ENCODE peak calls at places on chromosomes 4 and X, in four cellular contexts. C is K562, J is GM12878, W is HepG2. X is an unnamed sample.

GRCh38 chr4:152328595-152328994 is 207.3 kb downstream of the FBXW7 start:
- DNase-seq in C (no peak), J (no peak), W (no peak), X (no peak)

GRCh38 chr4:139050436-139050835 is 34.9 kb downstream of the NOCT start:
- DNase-seq in C (no peak), J (no peak), W (no peak), X (no peak)

GRCh38 chr4:128844931-128845330 is 35.4 kb downstream of the JADE1 start:
- DNase-seq in C (no peak), J (no peak), W (peak; percentile 33), X (no peak)

GRCh38 chrX:31555506-31555905 is 483.7 kb upstream of the FTHL17 start:
- DNase-seq in C (no peak), J (no peak), W (no peak), X (no peak)

GRCh38 chr4:172962564-172963353 is 205.9 kb upstream of the GALNT7 start:
- DNase-seq in C (no peak), J (no peak), W (no peak), X (no peak)

GRCh38 chr4:163191999-163192398 is 25.3 kb upstream of the NAF1 start:
- DNase-seq in C (peak; percentile 46), J (no peak), W (peak; percentile 26), X (no peak)

GRCh38 chrX:68681443-68681941 is 34.0 kb downstream of the STARD8 start:
- DNase-seq in C (no peak), J (peak; percentile 3), W (no peak), X (no peak)

GRCh38 chrX:103211012-103211715 is 3.7 kb upstream of the BEX4 start:
- DNase-seq in C (peak; percentile 39), J (no peak), W (peak; percentile 25), X (no peak)

GRCh38 chr4:2849267-2850140 is 5.9 kb downstream of the ADD1 start:
- DNase-seq in C (no peak), J (no peak), W (no peak), X (no peak)

GRCh38 chr4:42906906-42907774 is 14.6 kb downstream of the GRXCR1 start:
- DNase-seq in C (no peak), J (no peak), W (no peak), X (no peak)

GRCh38 chrX:9724711-9725110 is 40.9 kb downstream of the GPR143 start:
- DNase-seq in C (no peak), J (no peak), W (no peak), X (no peak)

GRCh38 chrX:69309074-69309792 is 144.0 kb upstream of the PJA1 start:
- DNase-seq in C (no peak), J (no peak), W (peak; percentile 71), X (no peak)

GRCh38 chr4:173242466-173243250 is 74.0 kb downstream of the GALNT7 start:
- DNase-seq in C (no peak), J (no peak), W (no peak), X (no peak)

GRCh38 chr4:126458993-126459392 is 1144.2 kb downstream of the FAT4 start:
- DNase-seq in C (no peak), J (no peak), W (no peak), X (no peak)

GRCh38 chrX:115564243-115564642 is 3.3 kb downstream of the PLS3 start:
- DNase-seq in C (no peak), J (no peak), W (peak; percentile 10), X (no peak)

GRCh38 chr4:76539979-76540378 is 105.0 kb downstream of the SHROOM3 start:
- DNase-seq in C (no peak), J (no peak), W (no peak), X (no peak)

GRCh38 chrX:115957862-115958490 is 212.6 kb upstream of the AGTR2 start:
- DNase-seq in C (no peak), J (no peak), W (peak; percentile 21), X (no peak)

GRCh38 chrX:152601848-152602616 is 35.7 kb upstream of the GABRQ start:
- DNase-seq in C (peak; percentile 19), J (no peak), W (peak; percentile 1), X (no peak)

GRCh38 chr4:37383579-37384229 is 139.2 kb downstream of the NWD2 start:
- DNase-seq in C (peak; percentile 27), J (no peak), W (peak; percentile 30), X (peak; percentile 52)

GRCh38 chr4:140995058-140995457 is 138.2 kb downstream of the RNF150 start:
- DNase-seq in C (no peak), J (no peak), W (no peak), X (no peak)

GRCh38 chr4:138851626-138852443 is 163.7 kb upstream of the NOCT start:
- DNase-seq in C (no peak), J (no peak), W (no peak), X (no peak)

GRCh38 chrX:38335382-38335781 is 8.1 kb upstream of the RPGR start:
- DNase-seq in C (no peak), J (no peak), W (no peak), X (no peak)

GRCh38 chrX:25721564-25721963 is 416.6 kb upstream of the MAGEB18 start:
- DNase-seq in C (no peak), J (no peak), W (peak; percentile 1), X (no peak)

DNA sequence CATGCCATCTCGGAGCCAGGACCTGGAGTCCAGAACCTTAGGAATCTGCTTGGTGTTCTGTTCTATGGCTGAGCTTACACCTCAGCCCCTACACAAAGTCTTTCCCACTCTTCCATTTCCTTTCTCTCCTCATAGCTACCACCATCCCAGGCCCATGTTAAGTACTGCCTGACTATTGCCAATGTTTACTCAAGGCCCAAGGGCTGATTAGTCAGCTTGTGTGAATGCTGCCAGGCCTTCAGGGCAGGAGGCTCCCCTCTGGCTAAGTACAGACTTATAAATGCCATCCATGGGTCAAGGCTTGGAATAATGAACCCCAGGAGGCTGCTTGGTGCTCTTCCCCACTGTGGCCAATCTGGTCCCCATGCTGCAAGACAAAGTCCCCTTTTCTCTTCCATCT is 411.6 kb upstream of the MAGEB18 start:
- DNase-seq in C (no peak), J (no peak), W (no peak), X (no peak)
- TF ChIP-seq SP1 in C (no peak), J (no peak), W (no peak), X (no peak)

GRCh38 chr4:85773372-85773771 is 298.4 kb downstream of the ARHGAP24 start:
- DNase-seq in C (no peak), J (no peak), W (no peak), X (no peak)

GRCh38 chr4:85776091-85776490 is 301.1 kb downstream of the ARHGAP24 start:
- DNase-seq in C (no peak), J (no peak), W (no peak), X (no peak)

GRCh38 chr4:85774489-85774888 is 299.5 kb downstream of the ARHGAP24 start:
- DNase-seq in C (no peak), J (no peak), W (no peak), X (no peak)

GRCh38 chr4:85772470-85772869 is 297.5 kb downstream of the ARHGAP24 start:
- DNase-seq in C (no peak), J (no peak), W (no peak), X (no peak)

GRCh38 chr4:85774000-85774399 is 299.1 kb downstream of the ARHGAP24 start:
- DNase-seq in C (no peak), J (no peak), W (no peak), X (no peak)
- TF ChIP-seq GABPA in C (no peak), J (no peak), W (no peak), X (no peak)

GRCh38 chr4:528835-529234 is 29.8 kb downstream of the PIGG start:
- DNase-seq in C (no peak), J (no peak), W (no peak), X (no peak)
- TF ChIP-seq SP1 in C (no peak), J (no peak), W (no peak), X (no peak)

GRCh38 chrX:106932492-106932923 is 12.3 kb downstream of the CLDN2 start:
- DNase-seq in C (no peak), J (no peak), W (peak; percentile 78), X (no peak)
- TF ChIP-seq GABPA in C (no peak), J (no peak), W (no peak), X (no peak)

GRCh38 chr4:164683040-164683439 is 70.9 kb upstream of the SMIM31 start:
- DNase-seq in C (no peak), J (no peak), W (no peak), X (no peak)
- TF ChIP-seq SP1 in C (no peak), J (no peak), W (no peak), X (no peak)

GRCh38 chr4:116070283-116070682 is 956.9 kb upstream of the NDST4 start:
- DNase-seq in C (no peak), J (no peak), W (no peak), X (no peak)
- TF ChIP-seq GABPA in C (no peak), J (no peak), W (no peak), X (no peak)

DNA sequence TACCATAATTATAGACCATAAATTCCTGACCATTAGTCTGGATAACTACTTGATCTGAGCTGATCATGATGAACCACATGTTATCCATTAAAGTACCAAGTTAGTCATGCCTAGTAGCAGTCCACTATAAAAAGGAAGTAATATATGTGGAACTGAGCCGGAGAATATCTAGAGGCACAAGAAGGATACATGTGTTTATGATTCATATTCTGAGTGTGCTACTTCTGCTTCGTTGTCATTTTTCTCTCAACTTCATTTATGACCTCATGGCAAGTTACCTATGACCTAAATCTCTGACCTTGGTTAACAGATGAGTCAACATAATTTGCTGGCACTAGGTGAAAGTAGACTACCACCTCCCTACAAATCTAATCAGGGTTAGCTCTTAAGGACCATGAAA is 56.5 kb upstream of the ANKRD17 start:
- DNase-seq in C (no peak), J (no peak), W (no peak), X (no peak)
- TF ChIP-seq SP1 in C (no peak), J (no peak), W (no peak), X (no peak)

DNA sequence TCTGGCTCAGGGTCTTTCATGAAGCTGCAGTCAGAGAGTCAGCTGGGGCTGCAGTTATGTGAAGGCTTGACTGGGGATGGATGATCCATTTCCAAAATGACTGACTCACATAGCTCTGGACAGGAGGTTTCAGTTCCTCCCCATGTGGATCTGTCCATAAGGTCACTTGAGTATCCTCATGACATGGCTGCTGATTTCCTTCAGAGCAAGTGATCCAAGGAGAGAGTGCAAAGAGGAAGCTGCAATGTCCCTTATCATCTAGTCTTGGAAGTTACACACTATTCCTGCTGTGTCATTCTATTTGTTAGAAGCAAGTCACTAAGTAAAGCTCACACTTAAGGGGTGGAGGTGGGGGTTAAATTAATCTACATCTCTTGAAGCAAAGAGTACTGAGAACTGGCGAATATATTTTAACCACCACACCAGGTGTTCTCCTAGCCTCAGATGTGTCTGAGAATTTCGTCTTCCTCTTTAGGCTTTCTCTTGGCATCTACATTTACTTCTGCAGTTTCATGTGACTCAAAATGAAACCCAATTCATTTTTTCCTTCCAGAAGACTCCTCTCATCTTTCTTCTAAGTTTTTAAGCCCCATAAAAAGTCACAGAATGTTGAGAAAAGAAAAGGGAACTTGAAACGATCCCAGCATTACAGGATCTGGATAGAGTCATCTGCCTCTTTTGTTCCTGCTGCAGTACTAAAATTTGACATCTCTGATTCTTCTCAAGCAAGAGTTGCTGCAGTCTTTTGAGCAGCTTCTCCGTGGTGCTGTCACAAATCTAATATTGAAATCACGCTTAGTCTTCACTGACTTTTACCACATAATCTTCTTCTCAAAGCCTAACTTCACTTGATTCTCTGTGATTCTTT is 3.8 kb upstream of the GRPR start:
- DNase-seq in C (no peak), J (peak; percentile 82), W (no peak), X (no peak)
- TF ChIP-seq GABPA in C (no peak), J (peak; percentile 51), W (no peak), X (no peak)

GRCh38 chr4:143256456-143256855 is 71.7 kb downstream of the USP38 start:
- DNase-seq in C (no peak), J (no peak), W (no peak), X (no peak)
- TF ChIP-seq SP1 in C (no peak), J (no peak), W (no peak), X (no peak)

X was measured in H1.